ENCODE peak calls at places on chromosomes 12 and 14, in eight cellular contexts. One of them, this sample, is unnamed. For H3K4me1, the result is how much of the 10 kb centered on the place peaks cover.

GRCh38 chr12:27285395-27285794 is 41.3 kb downstream of the STK38L start:
- DNase-seq in CD8-positive, alpha-beta memory T cell: no peak
- DNase-seq in A549: no peak
- DNase-seq in neuronal stem cell: no peak
- DNase-seq in aorta: no peak
- DNase-seq in suprapubic skin: no peak
- DNase-seq in Panc1: no peak
- DNase-seq in neural progenitor cell: peak
- DNase-seq in this sample: peak

GRCh38 chr12:105219261-105220018 is 16.5 kb downstream of the APPL2 start:
- DNase-seq in neuronal stem cell: no peak
- DNase-seq in A549: no peak
- DNase-seq in Panc1: no peak
- DNase-seq in CD8-positive, alpha-beta memory T cell: no peak
- DNase-seq in neural progenitor cell: no peak
- DNase-seq in aorta: no peak
- DNase-seq in suprapubic skin: no peak
- DNase-seq in this sample: no peak

GRCh38 chr12:101570022-101570421 is 24.7 kb upstream of the MYBPC1 start:
- DNase-seq in suprapubic skin: no peak
- DNase-seq in CD8-positive, alpha-beta memory T cell: no peak
- DNase-seq in neural progenitor cell: peak
- DNase-seq in Panc1: no peak
- DNase-seq in aorta: no peak
- DNase-seq in neuronal stem cell: no peak
- DNase-seq in A549: peak
- DNase-seq in this sample: peak

GRCh38 chr12:39764944-39765560 is 145.4 kb upstream of the ABCD2 start:
- DNase-seq in Panc1: peak
- DNase-seq in neuronal stem cell: peak
- DNase-seq in CD8-positive, alpha-beta memory T cell: no peak
- DNase-seq in aorta: no peak
- DNase-seq in A549: peak
- DNase-seq in suprapubic skin: no peak
- DNase-seq in neural progenitor cell: peak
- DNase-seq in this sample: peak

GRCh38 chr14:100622708-100623485 is 35.7 kb upstream of the BEGAIN start:
- DNase-seq in aorta: peak
- DNase-seq in A549: no peak
- DNase-seq in neuronal stem cell: no peak
- DNase-seq in suprapubic skin: no peak
- DNase-seq in neural progenitor cell: no peak
- DNase-seq in CD8-positive, alpha-beta memory T cell: no peak
- DNase-seq in Panc1: no peak
- DNase-seq in this sample: no peak

GRCh38 chr12:26723379-26724308 is 109.3 kb downstream of the ITPR2 start:
- DNase-seq in suprapubic skin: no peak
- DNase-seq in CD8-positive, alpha-beta memory T cell: no peak
- DNase-seq in neuronal stem cell: no peak
- DNase-seq in aorta: peak
- DNase-seq in Panc1: no peak
- DNase-seq in neural progenitor cell: no peak
- DNase-seq in A549: no peak
- DNase-seq in this sample: no peak

GRCh38 chr12:96774501-96775256 is 132.4 kb upstream of the NEDD1 start:
- DNase-seq in aorta: no peak
- DNase-seq in neural progenitor cell: no peak
- DNase-seq in CD8-positive, alpha-beta memory T cell: no peak
- DNase-seq in neuronal stem cell: no peak
- DNase-seq in A549: peak
- DNase-seq in suprapubic skin: no peak
- DNase-seq in Panc1: peak
- DNase-seq in this sample: no peak

GRCh38 chr12:4044736-4045432 is 171.7 kb upstream of the PARP11 start:
- DNase-seq in Panc1: no peak
- DNase-seq in aorta: no peak
- DNase-seq in A549: no peak
- DNase-seq in neural progenitor cell: peak
- DNase-seq in CD8-positive, alpha-beta memory T cell: no peak
- DNase-seq in neuronal stem cell: no peak
- DNase-seq in suprapubic skin: no peak
- DNase-seq in this sample: no peak

GRCh38 chr12:66240106-66240820 is 51.2 kb downstream of the IRAK3 start:
- DNase-seq in A549: no peak
- DNase-seq in CD8-positive, alpha-beta memory T cell: no peak
- DNase-seq in suprapubic skin: no peak
- DNase-seq in Panc1: no peak
- DNase-seq in neural progenitor cell: no peak
- DNase-seq in neuronal stem cell: no peak
- DNase-seq in aorta: no peak
- DNase-seq in this sample: no peak

GRCh38 chr12:22282283-22282682 is 52.2 kb downstream of the ST8SIA1 start:
- DNase-seq in neuronal stem cell: no peak
- DNase-seq in Panc1: no peak
- DNase-seq in aorta: no peak
- DNase-seq in suprapubic skin: no peak
- DNase-seq in CD8-positive, alpha-beta memory T cell: no peak
- DNase-seq in A549: peak
- DNase-seq in neural progenitor cell: no peak
- DNase-seq in this sample: no peak

GRCh38 chr14:91311284-91311662 is 66.8 kb upstream of the GPR68 start:
- DNase-seq in suprapubic skin: no peak
- DNase-seq in aorta: no peak
- DNase-seq in Panc1: no peak
- DNase-seq in CD8-positive, alpha-beta memory T cell: peak
- DNase-seq in A549: no peak
- DNase-seq in neural progenitor cell: no peak
- DNase-seq in neuronal stem cell: no peak
- DNase-seq in this sample: no peak

GRCh38 chr14:51022769-51023168 is 72.1 kb downstream of the TRIM9 start:
- DNase-seq in aorta: no peak
- DNase-seq in neuronal stem cell: no peak
- DNase-seq in suprapubic skin: no peak
- DNase-seq in CD8-positive, alpha-beta memory T cell: no peak
- DNase-seq in A549: no peak
- DNase-seq in neural progenitor cell: no peak
- DNase-seq in Panc1: no peak
- DNase-seq in this sample: no peak

GRCh38 chr14:30822080-30822571 is 52.2 kb upstream of the COCH start:
- DNase-seq in Panc1: no peak
- DNase-seq in suprapubic skin: no peak
- DNase-seq in CD8-positive, alpha-beta memory T cell: no peak
- DNase-seq in A549: no peak
- DNase-seq in neuronal stem cell: no peak
- DNase-seq in aorta: no peak
- DNase-seq in neural progenitor cell: no peak
- DNase-seq in this sample: no peak

GRCh38 chr12:106861984-106862894 is 87.8 kb downstream of the RIC8B start:
- DNase-seq in neuronal stem cell: no peak
- DNase-seq in aorta: no peak
- DNase-seq in CD8-positive, alpha-beta memory T cell: no peak
- DNase-seq in suprapubic skin: no peak
- DNase-seq in Panc1: no peak
- DNase-seq in neural progenitor cell: no peak
- DNase-seq in A549: peak
- DNase-seq in this sample: no peak

GRCh38 chr14:105487449-105487985 is 831 bp downstream of the CRIP1 start:
- DNase-seq in A549: no peak
- DNase-seq in Panc1: no peak
- DNase-seq in aorta: peak
- DNase-seq in CD8-positive, alpha-beta memory T cell: peak
- DNase-seq in neural progenitor cell: peak
- DNase-seq in neuronal stem cell: no peak
- DNase-seq in suprapubic skin: no peak
- DNase-seq in this sample: no peak

GRCh38 chr12:114685869-114686268 is 1.9 kb upstream of the TBX3 start:
- DNase-seq in CD8-positive, alpha-beta memory T cell: no peak
- DNase-seq in suprapubic skin: no peak
- DNase-seq in neural progenitor cell: peak
- DNase-seq in neuronal stem cell: no peak
- DNase-seq in A549: no peak
- DNase-seq in aorta: no peak
- DNase-seq in Panc1: no peak
- DNase-seq in this sample: no peak

GRCh38 chr12:20142956-20143355 is 225.4 kb upstream of the PDE3A start:
- DNase-seq in aorta: no peak
- DNase-seq in A549: peak
- DNase-seq in suprapubic skin: no peak
- DNase-seq in neural progenitor cell: no peak
- DNase-seq in Panc1: no peak
- DNase-seq in neuronal stem cell: no peak
- DNase-seq in CD8-positive, alpha-beta memory T cell: no peak
- DNase-seq in this sample: no peak

GRCh38 chr12:66154776-66155175 is 15.0 kb downstream of the TMBIM4 start:
- DNase-seq in suprapubic skin: no peak
- DNase-seq in aorta: no peak
- DNase-seq in neural progenitor cell: no peak
- DNase-seq in A549: no peak
- DNase-seq in CD8-positive, alpha-beta memory T cell: no peak
- DNase-seq in neuronal stem cell: no peak
- DNase-seq in Panc1: no peak
- DNase-seq in this sample: peak

GRCh38 chr14:22505751-22506710 is 83.0 kb downstream of the DAD1 start:
- DNase-seq in neural progenitor cell: no peak
- DNase-seq in aorta: no peak
- DNase-seq in A549: no peak
- DNase-seq in neuronal stem cell: no peak
- DNase-seq in Panc1: no peak
- DNase-seq in suprapubic skin: no peak
- DNase-seq in CD8-positive, alpha-beta memory T cell: no peak
- DNase-seq in this sample: no peak

GRCh38 chr14:22508150-22508457 is 80.9 kb downstream of the DAD1 start:
- DNase-seq in A549: no peak
- DNase-seq in neuronal stem cell: no peak
- DNase-seq in neural progenitor cell: no peak
- DNase-seq in CD8-positive, alpha-beta memory T cell: no peak
- DNase-seq in aorta: no peak
- DNase-seq in Panc1: no peak
- DNase-seq in suprapubic skin: no peak
- DNase-seq in this sample: no peak

GRCh38 chr14:22508662-22509035 is 80.4 kb downstream of the DAD1 start:
- DNase-seq in Panc1: no peak
- DNase-seq in neuronal stem cell: no peak
- DNase-seq in suprapubic skin: no peak
- DNase-seq in neural progenitor cell: peak
- DNase-seq in CD8-positive, alpha-beta memory T cell: no peak
- DNase-seq in A549: no peak
- DNase-seq in aorta: no peak
- DNase-seq in this sample: no peak

GRCh38 chr14:22505309-22505708 is 83.7 kb downstream of the DAD1 start:
- DNase-seq in CD8-positive, alpha-beta memory T cell: no peak
- DNase-seq in neuronal stem cell: no peak
- DNase-seq in aorta: no peak
- DNase-seq in suprapubic skin: no peak
- DNase-seq in A549: no peak
- DNase-seq in neural progenitor cell: no peak
- DNase-seq in Panc1: no peak
- DNase-seq in this sample: no peak

GRCh38 chr14:22506778-22507351 is 82.2 kb downstream of the DAD1 start:
- DNase-seq in neuronal stem cell: no peak
- DNase-seq in neural progenitor cell: no peak
- DNase-seq in aorta: no peak
- DNase-seq in CD8-positive, alpha-beta memory T cell: no peak
- DNase-seq in A549: no peak
- DNase-seq in suprapubic skin: no peak
- DNase-seq in Panc1: no peak
- DNase-seq in this sample: no peak
- H3K4me1 ChIP-seq in neuronal stem cell: under half
- H3K4me1 ChIP-seq in neural progenitor cell: under half
- H3K4me1 ChIP-seq in aorta: under half
- H3K4me1 ChIP-seq in CD8-positive, alpha-beta memory T cell: half or more
- H3K4me1 ChIP-seq in A549: under half
- H3K4me1 ChIP-seq in suprapubic skin: under half
- H3K4me1 ChIP-seq in Panc1: under half
- H3K4me1 ChIP-seq in this sample: under half

DNA sequence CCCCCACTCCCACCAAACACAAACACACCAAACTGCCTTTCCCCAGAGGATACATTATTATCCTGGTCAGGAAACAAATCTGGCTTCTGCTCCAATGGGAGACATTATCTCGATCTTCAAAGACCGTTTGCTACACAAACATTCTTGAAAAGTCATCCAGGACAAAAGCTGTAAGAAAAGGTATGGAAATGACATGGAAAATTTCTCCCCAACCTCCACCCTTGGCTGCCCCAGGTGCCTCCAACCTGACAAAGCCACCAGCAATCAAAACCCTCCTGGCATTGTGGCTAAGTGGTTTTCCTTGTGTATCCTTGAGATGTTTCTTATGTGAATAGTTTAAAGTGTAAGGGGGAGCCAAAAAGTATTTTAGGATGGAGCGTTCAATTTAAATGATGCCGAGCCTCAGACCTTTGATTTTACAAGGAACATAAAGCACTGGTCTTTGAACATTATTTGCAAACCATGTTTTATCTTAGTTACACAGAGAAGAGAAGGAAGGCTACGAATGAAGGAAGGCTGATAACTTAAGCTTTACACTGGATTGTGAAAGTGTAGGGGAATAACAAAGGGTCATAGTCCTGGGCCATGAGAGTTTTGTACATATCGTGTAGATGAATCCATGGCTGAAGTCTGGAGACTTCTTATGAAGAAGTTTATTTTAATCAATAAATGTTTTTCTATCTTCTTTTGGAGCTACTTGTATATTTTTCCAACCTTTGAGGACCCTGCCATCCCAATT is 418.9 kb upstream of the TMTC1 start:
- DNase-seq in CD8-positive, alpha-beta memory T cell: no peak
- DNase-seq in Panc1: no peak
- DNase-seq in neuronal stem cell: no peak
- DNase-seq in aorta: no peak
- DNase-seq in A549: no peak
- DNase-seq in suprapubic skin: no peak
- DNase-seq in neural progenitor cell: no peak
- DNase-seq in this sample: no peak
- H3K27ac ChIP-seq in CD8-positive, alpha-beta memory T cell: no peak
- H3K27ac ChIP-seq in Panc1: no peak
- H3K27ac ChIP-seq in neuronal stem cell: no peak
- H3K27ac ChIP-seq in aorta: no peak
- H3K27ac ChIP-seq in A549: no peak
- H3K27ac ChIP-seq in suprapubic skin: no peak
- H3K27ac ChIP-seq in neural progenitor cell: no peak
- H3K27ac ChIP-seq in this sample: no peak

GRCh38 chr12:76108356-76108755 is 23.9 kb upstream of the NAP1L1 start:
- DNase-seq in aorta: no peak
- DNase-seq in A549: no peak
- DNase-seq in Panc1: no peak
- DNase-seq in suprapubic skin: no peak
- DNase-seq in neuronal stem cell: no peak
- DNase-seq in CD8-positive, alpha-beta memory T cell: no peak
- DNase-seq in neural progenitor cell: no peak
- DNase-seq in this sample: no peak
- H3K4me1 ChIP-seq in aorta: under half
- H3K4me1 ChIP-seq in A549: under half
- H3K4me1 ChIP-seq in Panc1: under half
- H3K4me1 ChIP-seq in suprapubic skin: under half
- H3K4me1 ChIP-seq in neuronal stem cell: under half
- H3K4me1 ChIP-seq in CD8-positive, alpha-beta memory T cell: under half
- H3K4me1 ChIP-seq in neural progenitor cell: under half
- H3K4me1 ChIP-seq in this sample: under half

GRCh38 chr12:29726741-29727348 is 56.9 kb downstream of the TMTC1 start:
- DNase-seq in CD8-positive, alpha-beta memory T cell: no peak
- DNase-seq in aorta: no peak
- DNase-seq in neuronal stem cell: no peak
- DNase-seq in Panc1: no peak
- DNase-seq in A549: no peak
- DNase-seq in neural progenitor cell: no peak
- DNase-seq in suprapubic skin: no peak
- DNase-seq in this sample: no peak
- H3K27ac ChIP-seq in CD8-positive, alpha-beta memory T cell: no peak
- H3K27ac ChIP-seq in aorta: no peak
- H3K27ac ChIP-seq in neuronal stem cell: no peak
- H3K27ac ChIP-seq in Panc1: no peak
- H3K27ac ChIP-seq in A549: no peak
- H3K27ac ChIP-seq in neural progenitor cell: no peak
- H3K27ac ChIP-seq in suprapubic skin: no peak
- H3K27ac ChIP-seq in this sample: peak

This sample was measured in cardiac muscle cell.